ENCODE peak calls at places on chromosomes 2 and 18, in six cellular contexts. O, P, F, T, J and I are unnamed samples.

GRCh38 chr2:27095427-27095744 is 8.8 kb downstream of the KHK start:
- DNase-seq in J (no peak), O (no peak), P (no peak), T (no peak), F (no peak), I (no peak)

GRCh38 chr2:75238670-75239330 is 39.5 kb upstream of the TACR1 start:
- DNase-seq in T (peak), O (no peak), J (no peak), P (no peak), F (no peak), I (no peak)

GRCh38 chr2:196263181-196263747 is 91.9 kb upstream of the STK17B start:
- DNase-seq in T (no peak), F (no peak), O (peak), P (no peak), J (no peak), I (no peak)

GRCh38 chr2:69385443-69386151 is 1.4 kb downstream of the GFPT1 start:
- DNase-seq in T (no peak), P (no peak), F (no peak), J (no peak), O (no peak), I (no peak)

GRCh38 chr2:226915846-226916360 is 80.0 kb downstream of the RHBDD1 start:
- DNase-seq in F (no peak), J (no peak), P (no peak), T (no peak), O (no peak), I (no peak)

GRCh38 chr2:8721410-8721809 is 39.6 kb downstream of the ID2 start:
- DNase-seq in T (no peak), J (no peak), F (no peak), O (no peak), P (no peak), I (no peak)

GRCh38 chr2:146634256-146635068 is 1210.4 kb upstream of the ACVR2A start:
- DNase-seq in J (no peak), F (no peak), P (no peak), T (peak), O (no peak), I (no peak)

GRCh38 chr18:58392336-58393000 is 236.4 kb downstream of the ALPK2 start:
- DNase-seq in T (no peak), O (no peak), F (no peak), J (no peak), P (no peak), I (no peak)

GRCh38 chr2:174587607-174588006 is 10.0 kb downstream of the WIPF1 start:
- DNase-seq in T (no peak), P (no peak), O (no peak), J (no peak), F (no peak), I (no peak)

GRCh38 chr2:215718426-215718825 is 282.6 kb upstream of the FN1 start:
- DNase-seq in T (no peak), F (no peak), O (no peak), J (no peak), P (no peak), I (no peak)

GRCh38 chr18:59885579-59886163 is 14.1 kb upstream of the PMAIP1 start:
- DNase-seq in J (no peak), T (no peak), O (no peak), F (no peak), P (no peak), I (no peak)

GRCh38 chr2:218326315-218326714 is 30.3 kb upstream of the CATIP start:
- DNase-seq in O (no peak), T (no peak), J (no peak), P (no peak), F (no peak), I (no peak)

GRCh38 chr2:218327451-218327850 is 29.2 kb upstream of the CATIP start:
- DNase-seq in F (no peak), O (no peak), J (no peak), P (no peak), T (no peak), I (no peak)

GRCh38 chr2:218328294-218328693 is 28.4 kb upstream of the CATIP start:
- DNase-seq in O (no peak), P (no peak), T (no peak), J (no peak), F (no peak), I (no peak)

GRCh38 chr2:218329826-218330651 is 26.6 kb upstream of the CATIP start:
- DNase-seq in P (no peak), F (peak), J (no peak), T (no peak), O (no peak), I (no peak)

GRCh38 chr2:218329027-218329825 is 27.4 kb upstream of the CATIP start:
- DNase-seq in P (no peak), T (no peak), O (no peak), F (peak), J (no peak), I (peak)
- H3K27ac ChIP-seq in P (no peak), T (no peak), O (no peak), F (peak), J (peak), I (peak)

GRCh38 chr2:51013060-51013746 is 18.7 kb downstream of the NRXN1 start:
- DNase-seq in F (peak), J (peak), T (no peak), P (no peak), O (no peak), I (peak)
- H3K4me3 ChIP-seq in F (no peak), J (no peak), T (no peak), P (no peak), O (no peak), I (no peak)

GRCh38 chr2:231711677-231712461 is 3.5 kb downstream of the PTMA start:
- DNase-seq in T (no peak), O (peak), J (no peak), P (peak), F (peak), I (no peak)

GRCh38 chr2:231715499-231715837 is 7.1 kb downstream of the PTMA start:
- DNase-seq in F (peak), J (no peak), T (no peak), P (peak), O (no peak), I (no peak)

GRCh38 chr2:231714639-231715498 is 6.5 kb downstream of the PTMA start:
- DNase-seq in J (peak), F (peak), P (peak), T (peak), O (peak), I (peak)

GRCh38 chr2:231715988-231716616 is 7.8 kb downstream of the PTMA start:
- DNase-seq in F (no peak), O (no peak), T (no peak), P (peak), J (no peak), I (no peak)

GRCh38 chr2:231713738-231714638 is 5.7 kb downstream of the PTMA start:
- DNase-seq in P (peak), O (peak), J (peak), F (peak), T (peak), I (peak)
- H3K27ac ChIP-seq in P (peak), O (peak), J (peak), F (peak), T (no peak), I (peak)

DNA sequence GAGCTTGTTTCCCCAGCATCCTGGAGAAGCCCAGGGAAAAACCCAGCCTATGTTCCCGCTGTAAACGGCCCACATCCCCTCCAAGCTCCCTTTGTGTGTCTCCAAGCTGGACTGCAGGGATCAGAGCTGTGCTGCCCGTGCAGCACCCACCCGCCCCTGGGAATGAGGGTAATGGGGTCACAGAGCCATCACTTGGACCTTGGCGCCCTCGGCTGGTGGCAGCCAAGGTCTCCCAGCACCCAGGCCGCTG is 670 bp upstream of the INPP5D start:
- DNase-seq in J (no peak), T (no peak), P (peak), O (no peak), F (no peak), I (no peak)
- H3K4me3 ChIP-seq in J (no peak), T (no peak), P (peak), O (no peak), F (peak), I (no peak)